ENCODE peak calls at places on chromosomes 2 and 18, in five cellular contexts. Y is upper lobe of right lung, L is EH, N is heart left ventricle, W is neural crest cell. Z is an unnamed sample.

GRCh38 chr2:109166811-109167210 is 37.8 kb downstream of the SH3RF3 start:
- DNase-seq in N (no peak), W (no peak), L (peak), Y (no peak), Z (no peak)

GRCh38 chr2:157789933-157790511 is 86.1 kb downstream of the ACVR1 start:
- DNase-seq in L (no peak), N (peak), Y (no peak), W (no peak), Z (no peak)

GRCh38 chr2:95056461-95057459 is 31.3 kb downstream of the MAL start:
- DNase-seq in L (peak), W (no peak), Y (peak), N (no peak), Z (no peak)

GRCh38 chr2:155022531-155022930 is 324.0 kb downstream of the KCNJ3 start:
- DNase-seq in L (no peak), W (no peak), Y (no peak), N (no peak), Z (no peak)

GRCh38 chr2:117933884-117934354 is 80.0 kb downstream of the CCDC93 start:
- DNase-seq in W (no peak), N (no peak), L (no peak), Y (no peak), Z (no peak)

GRCh38 chr18:27656905-27657304 is 471.8 kb upstream of the CHST9 start:
- DNase-seq in L (no peak), Y (no peak), N (no peak), W (no peak), Z (no peak)

GRCh38 chr2:53484521-53484920 is 283.1 kb upstream of the CHAC2 start:
- DNase-seq in Y (no peak), L (no peak), N (no peak), W (no peak), Z (no peak)

GRCh38 chr18:32425466-32425865 is 45.2 kb downstream of the GAREM1 start:
- DNase-seq in W (no peak), Y (no peak), N (no peak), L (no peak), Z (no peak)

GRCh38 chr2:158966321-158966720 is 2.1 kb upstream of the TANC1 start:
- DNase-seq in L (no peak), Y (no peak), N (no peak), W (no peak), Z (no peak)

GRCh38 chr2:149000168-149000938 is 38.1 kb upstream of the LYPD6B start:
- DNase-seq in Y (no peak), N (no peak), L (peak), W (no peak), Z (no peak)

GRCh38 chr2:207334309-207334630 is 168.5 kb upstream of the KLF7 start:
- DNase-seq in L (no peak), N (no peak), Y (no peak), W (no peak), Z (no peak)

GRCh38 chr2:49241506-49241905 is 87.2 kb upstream of the FSHR start:
- DNase-seq in Y (no peak), W (no peak), L (peak), N (no peak), Z (no peak)

GRCh38 chr2:127046579-127046978 is 60.4 kb downstream of the BIN1 start:
- DNase-seq in N (peak), Y (no peak), W (no peak), L (no peak), Z (no peak)

GRCh38 chr2:7281348-7281747 is 364.1 kb downstream of the RNF144A start:
- DNase-seq in L (no peak), N (no peak), Y (no peak), W (no peak), Z (no peak)